ENCODE peak calls at places on chromosomes 7 and 10, in four cellular contexts. One of them, this sample, is unnamed.

GRCh38 chr7:142085428-142085827 is 26.1 kb upstream of the MGAM2 start:
- DNase-seq in HL-60: no peak
- DNase-seq in SK-N-SH: no peak
- DNase-seq in mesothelial cell of epicardium: no peak
- DNase-seq in this sample: no peak

GRCh38 chr10:128062331-128062730 is 63.9 kb downstream of the MKI67 start:
- DNase-seq in mesothelial cell of epicardium: no peak
- DNase-seq in HL-60: peak
- DNase-seq in SK-N-SH: peak
- DNase-seq in this sample: no peak

GRCh38 chr10:47060993-47061500 is 149.8 kb downstream of the PTPN20 start:
- DNase-seq in SK-N-SH: no peak
- DNase-seq in mesothelial cell of epicardium: no peak
- DNase-seq in HL-60: no peak
- DNase-seq in this sample: no peak

GRCh38 chr7:13989138-13989943 is at the start of gene ETV1:
- DNase-seq in mesothelial cell of epicardium: peak
- DNase-seq in SK-N-SH: peak
- DNase-seq in HL-60: peak
- DNase-seq in this sample: peak

GRCh38 chr10:118332948-118333710 is 9.0 kb downstream of the FAM204A start:
- DNase-seq in SK-N-SH: no peak
- DNase-seq in HL-60: peak
- DNase-seq in mesothelial cell of epicardium: no peak
- DNase-seq in this sample: peak

GRCh38 chr10:29412452-29413004 is 123.7 kb downstream of the LYZL1 start:
- DNase-seq in SK-N-SH: no peak
- DNase-seq in HL-60: no peak
- DNase-seq in mesothelial cell of epicardium: no peak
- DNase-seq in this sample: no peak

GRCh38 chr10:6203331-6204062 is 765 bp downstream of the PFKFB3 start:
- DNase-seq in SK-N-SH: peak
- DNase-seq in mesothelial cell of epicardium: peak
- DNase-seq in HL-60: peak
- DNase-seq in this sample: peak

GRCh38 chr10:87635498-87636312 is 24.0 kb upstream of the PAPSS2 start:
- DNase-seq in mesothelial cell of epicardium: no peak
- DNase-seq in HL-60: peak
- DNase-seq in SK-N-SH: no peak
- DNase-seq in this sample: peak

GRCh38 chr10:130049244-130049643 is 61.4 kb downstream of the C10orf143 start:
- DNase-seq in HL-60: no peak
- DNase-seq in SK-N-SH: no peak
- DNase-seq in mesothelial cell of epicardium: no peak
- DNase-seq in this sample: no peak

GRCh38 chr7:66376264-66376945 is 171.3 kb downstream of the TPST1 start:
- DNase-seq in SK-N-SH: peak
- DNase-seq in HL-60: no peak
- DNase-seq in mesothelial cell of epicardium: no peak
- DNase-seq in this sample: no peak

GRCh38 chr10:61778137-61778536 is 115.4 kb downstream of the CABCOCO1 start:
- DNase-seq in mesothelial cell of epicardium: no peak
- DNase-seq in HL-60: no peak
- DNase-seq in SK-N-SH: no peak
- DNase-seq in this sample: no peak

GRCh38 chr7:134101716-134102115 is 25.4 kb upstream of the LRGUK start:
- DNase-seq in HL-60: no peak
- DNase-seq in SK-N-SH: peak
- DNase-seq in mesothelial cell of epicardium: no peak
- DNase-seq in this sample: no peak

GRCh38 chr7:129670636-129671035 is 59.1 kb downstream of the NRF1 start:
- DNase-seq in SK-N-SH: no peak
- DNase-seq in HL-60: no peak
- DNase-seq in mesothelial cell of epicardium: no peak
- DNase-seq in this sample: no peak

GRCh38 chr10:70253878-70254765 is 20.9 kb upstream of the PPA1 start:
- DNase-seq in mesothelial cell of epicardium: no peak
- DNase-seq in HL-60: no peak
- DNase-seq in SK-N-SH: no peak
- DNase-seq in this sample: no peak

GRCh38 chr10:70256463-70256862 is 23.2 kb upstream of the PPA1 start:
- DNase-seq in mesothelial cell of epicardium: no peak
- DNase-seq in SK-N-SH: no peak
- DNase-seq in HL-60: no peak
- DNase-seq in this sample: no peak

GRCh38 chr10:70254795-70255328 is 21.6 kb upstream of the PPA1 start:
- DNase-seq in mesothelial cell of epicardium: no peak
- DNase-seq in HL-60: no peak
- DNase-seq in SK-N-SH: no peak
- DNase-seq in this sample: no peak

GRCh38 chr10:70258216-70258615 is 25.0 kb upstream of the PPA1 start:
- DNase-seq in HL-60: no peak
- DNase-seq in mesothelial cell of epicardium: no peak
- DNase-seq in SK-N-SH: no peak
- DNase-seq in this sample: no peak

DNA sequence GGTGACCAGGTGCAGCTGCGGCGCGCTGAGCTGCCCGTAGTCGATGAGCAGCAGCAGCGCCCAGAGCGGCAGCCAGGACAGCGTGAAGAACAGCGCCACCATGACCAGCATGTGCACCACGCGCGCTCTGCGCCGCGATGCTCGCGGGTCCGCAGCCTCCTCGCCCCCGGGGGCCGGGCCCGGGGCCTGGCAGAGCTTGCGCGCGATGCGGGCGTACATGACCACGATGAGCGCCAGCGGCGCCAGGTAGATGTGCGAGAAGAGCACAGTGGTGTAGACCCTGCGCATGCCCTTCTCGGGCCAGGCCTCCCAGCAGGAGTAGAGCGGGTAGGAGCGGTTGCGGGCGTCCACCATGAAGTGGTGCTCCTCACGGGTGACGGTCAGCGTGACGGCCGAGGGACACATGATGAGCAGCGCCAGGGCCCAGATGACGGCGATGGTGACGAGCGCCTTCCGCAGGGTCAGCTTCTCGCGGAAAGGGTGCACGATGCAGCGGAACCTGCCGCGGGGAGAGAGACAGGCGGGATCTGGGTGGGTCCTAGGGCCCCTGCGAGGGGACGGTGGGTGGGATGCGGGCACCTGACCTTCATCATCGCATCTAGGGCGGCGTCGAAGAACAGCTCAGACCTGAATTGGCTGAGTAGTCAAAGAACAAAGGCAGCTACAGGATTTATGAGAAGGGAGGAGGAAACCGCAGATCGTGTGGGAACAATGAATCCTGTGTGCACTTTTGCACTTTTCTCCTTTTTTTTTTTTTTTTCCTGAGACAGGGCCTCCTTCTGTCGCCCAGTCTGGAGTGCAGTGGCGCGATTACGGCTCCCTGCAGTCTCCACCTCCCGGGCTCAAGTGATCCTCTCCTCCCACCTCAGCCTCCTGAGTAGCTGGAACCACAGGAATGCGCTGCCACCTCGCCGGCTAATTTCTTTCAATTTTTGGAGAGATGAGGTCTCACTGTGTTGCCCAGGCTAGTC is 22.4 kb upstream of the PPA1 start:
- DNase-seq in HL-60: no peak
- DNase-seq in SK-N-SH: no peak
- DNase-seq in mesothelial cell of epicardium: no peak
- DNase-seq in this sample: peak
- TF ChIP-seq CTCF in HL-60: no peak
- TF ChIP-seq CTCF in SK-N-SH: no peak
- TF ChIP-seq CTCF in mesothelial cell of epicardium: no peak
- TF ChIP-seq CTCF in this sample: no peak

GRCh38 chr10:11647676-11648075 is 36.2 kb upstream of the USP6NL start:
- DNase-seq in mesothelial cell of epicardium: no peak
- DNase-seq in SK-N-SH: no peak
- DNase-seq in HL-60: no peak
- DNase-seq in this sample: no peak
- TF ChIP-seq CTCF in mesothelial cell of epicardium: no peak
- TF ChIP-seq CTCF in SK-N-SH: no peak
- TF ChIP-seq CTCF in HL-60: no peak
- TF ChIP-seq CTCF in this sample: no peak

GRCh38 chr10:68082815-68083395 is 7.8 kb upstream of the HERC4 start:
- DNase-seq in SK-N-SH: peak
- DNase-seq in mesothelial cell of epicardium: no peak
- DNase-seq in HL-60: no peak
- DNase-seq in this sample: no peak
- TF ChIP-seq CTCF in SK-N-SH: peak
- TF ChIP-seq CTCF in mesothelial cell of epicardium: peak
- TF ChIP-seq CTCF in HL-60: no peak
- TF ChIP-seq CTCF in this sample: peak

GRCh38 chr7:23105086-23105643 is 420 bp upstream of the KLHL7 start:
- DNase-seq in SK-N-SH: no peak
- DNase-seq in mesothelial cell of epicardium: no peak
- DNase-seq in HL-60: no peak
- DNase-seq in this sample: no peak

GRCh38 chr7:23106801-23107713 is 1.5 kb downstream of the KLHL7 start:
- DNase-seq in mesothelial cell of epicardium: no peak
- DNase-seq in SK-N-SH: no peak
- DNase-seq in HL-60: no peak
- DNase-seq in this sample: no peak

GRCh38 chr7:23106491-23106800 is 861 bp downstream of the KLHL7 start:
- DNase-seq in HL-60: no peak
- DNase-seq in mesothelial cell of epicardium: no peak
- DNase-seq in SK-N-SH: peak
- DNase-seq in this sample: no peak

GRCh38 chr7:23107781-23108180 is 2.2 kb downstream of the KLHL7 start:
- DNase-seq in HL-60: no peak
- DNase-seq in mesothelial cell of epicardium: no peak
- DNase-seq in SK-N-SH: no peak
- DNase-seq in this sample: no peak

DNA sequence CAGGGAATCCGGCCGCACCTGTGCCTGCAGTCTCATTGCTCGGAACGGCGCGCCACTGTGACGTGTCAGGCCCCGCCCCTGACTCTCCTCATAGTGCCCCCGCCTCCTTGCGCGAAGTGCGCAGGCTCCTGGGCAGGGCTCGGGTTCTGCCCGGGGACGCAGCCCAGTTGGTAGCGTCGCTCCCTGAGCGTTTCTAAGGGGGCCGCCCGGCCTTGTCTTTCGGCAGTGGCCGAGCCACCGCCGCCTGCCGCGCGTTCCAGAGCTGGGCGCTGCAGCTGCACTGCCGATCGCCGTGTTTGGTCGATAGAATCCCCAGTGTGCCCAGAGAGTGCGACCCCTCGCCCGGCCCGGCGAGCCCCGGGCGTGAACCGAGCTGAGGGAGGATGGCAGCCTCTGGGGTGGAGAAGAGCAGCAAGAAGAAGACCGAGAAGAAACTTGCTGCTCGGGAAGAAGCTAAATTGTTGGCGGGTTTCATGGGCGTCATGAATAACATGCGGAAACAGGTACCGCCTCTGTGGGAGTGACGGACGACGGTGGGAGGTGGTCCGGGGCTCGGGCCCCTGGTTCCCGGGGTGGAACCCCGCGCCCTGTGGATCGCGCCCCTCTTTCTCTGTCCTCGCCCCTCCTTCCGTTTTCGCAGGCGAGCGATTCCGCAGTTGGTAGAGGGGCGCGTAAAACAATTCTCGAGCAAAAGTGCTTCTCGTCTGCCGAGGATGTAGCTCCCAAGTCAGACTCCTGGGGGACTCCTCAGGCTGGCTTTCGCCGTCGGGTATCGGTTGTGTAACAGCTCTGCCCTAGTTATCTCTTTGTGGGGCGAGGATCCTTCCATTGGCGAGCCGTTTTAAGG is at the start of gene KLHL7:
- DNase-seq in HL-60: peak
- DNase-seq in mesothelial cell of epicardium: peak
- DNase-seq in SK-N-SH: peak
- DNase-seq in this sample: peak
- TF ChIP-seq CTCF in HL-60: no peak
- TF ChIP-seq CTCF in mesothelial cell of epicardium: no peak
- TF ChIP-seq CTCF in SK-N-SH: peak
- TF ChIP-seq CTCF in this sample: peak

DNA sequence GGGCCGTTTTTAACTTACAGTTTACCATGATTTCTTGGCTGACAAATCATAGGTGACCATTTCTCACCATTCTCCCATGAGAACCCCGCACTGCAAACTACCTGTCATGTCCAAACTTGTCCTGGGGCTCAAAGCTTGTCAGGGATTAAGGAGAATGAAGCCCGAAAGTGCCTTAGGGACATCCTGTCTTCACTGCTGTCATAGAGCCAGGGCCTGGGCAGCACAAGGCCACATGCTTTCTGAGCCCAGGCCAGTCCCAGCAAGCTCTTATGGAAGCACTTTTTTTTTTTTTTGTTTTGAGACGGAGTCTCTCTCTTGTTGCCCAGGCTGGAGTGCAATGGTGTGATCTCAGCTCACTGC is 33.9 kb downstream of the CCM2 start:
- DNase-seq in HL-60: no peak
- DNase-seq in mesothelial cell of epicardium: no peak
- DNase-seq in SK-N-SH: peak
- DNase-seq in this sample: no peak
- TF ChIP-seq CTCF in HL-60: no peak
- TF ChIP-seq CTCF in mesothelial cell of epicardium: no peak
- TF ChIP-seq CTCF in SK-N-SH: no peak
- TF ChIP-seq CTCF in this sample: no peak